ENCODE peak calls at places on chromosomes 3 and 15, in nine cellular contexts. A is kidney epithelial cell, F is adipocyte, K is IMR-90, C is uterus, W is fibroblast of pulmonary artery, Y is right atrium auricular region, T is neuronal stem cell, N is astrocyte. I is an unnamed sample.

GRCh38 chr15:70801111-70801510 is 37.8 kb upstream of the UACA start:
- DNase-seq in F (no peak), T (no peak), A (no peak), N (peak; percentile 65), K (peak; percentile 41), C (no peak), W (no peak), Y (no peak), I (no peak)

GRCh38 chr15:82662641-82663040 is 15.5 kb upstream of the CPEB1 start:
- DNase-seq in W (no peak), C (no peak), T (no peak), Y (no peak), F (no peak), K (no peak), N (no peak), A (no peak), I (no peak)

GRCh38 chr3:61682671-61683408 is 121.5 kb downstream of the PTPRG start:
- DNase-seq in K (peak; percentile 55), W (no peak), C (no peak), T (no peak), Y (no peak), A (no peak), F (peak; percentile 85), N (no peak), I (no peak)

GRCh38 chr3:147113293-147114045 is 292.9 kb downstream of the ZIC4 start:
- DNase-seq in C (no peak), A (peak; percentile 43), T (no peak), Y (no peak), N (peak; percentile 97), W (peak; percentile 62), F (peak; percentile 91), K (peak; percentile 88), I (no peak)

GRCh38 chr3:82186017-82186416 is 424.6 kb upstream of the GBE1 start:
- DNase-seq in N (no peak), C (peak; percentile 14), Y (no peak), W (no peak), A (no peak), F (no peak), K (no peak), T (no peak), I (no peak)

GRCh38 chr15:58469432-58470353 is 37.9 kb downstream of the LIPC start:
- DNase-seq in A (peak; percentile 95), C (no peak), Y (peak; percentile 78), W (peak; percentile 98), F (peak; percentile 92), K (peak; percentile 97), T (no peak), N (peak; percentile 99), I (peak; percentile 97)

GRCh38 chr3:63353383-63353782 is 75.3 kb downstream of the SYNPR start:
- DNase-seq in A (no peak), W (peak; percentile 23), N (peak; percentile 67), K (peak; percentile 52), F (peak; percentile 61), T (no peak), Y (no peak), C (no peak), I (no peak)

GRCh38 chr3:93907132-93907531 is 66.6 kb downstream of the PROS1 start:
- DNase-seq in C (no peak), A (no peak), W (no peak), K (no peak), Y (no peak), T (no peak), N (no peak), F (no peak), I (no peak)

GRCh38 chr3:14203521-14204079 is 25.0 kb downstream of the LSM3 start:
- DNase-seq in T (peak; percentile 54), A (peak; percentile 48), K (peak; percentile 87), W (peak; percentile 92), C (peak; percentile 76), F (peak; percentile 89), Y (peak; percentile 79), N (peak; percentile 63), I (no peak)

GRCh38 chr15:83604549-83604948 is 49.4 kb upstream of the ADAMTSL3 start:
- DNase-seq in K (no peak), W (no peak), A (no peak), T (no peak), F (no peak), C (no peak), N (no peak), Y (no peak), I (no peak)

GRCh38 chr3:109122690-109123089 is 4.8 kb upstream of the MORC1 start:
- DNase-seq in T (no peak), N (no peak), F (no peak), C (no peak), W (no peak), Y (no peak), A (no peak), K (no peak), I (no peak)

GRCh38 chr3:156373095-156373494 is 181.8 kb downstream of the SSR3 start:
- DNase-seq in A (no peak), N (no peak), Y (no peak), C (no peak), K (no peak), W (no peak), F (no peak), T (no peak), I (no peak)

GRCh38 chr3:40973141-40973540 is 226.2 kb upstream of the CTNNB1 start:
- DNase-seq in K (no peak), W (no peak), N (no peak), T (no peak), A (no peak), C (no peak), F (no peak), Y (no peak), I (no peak)

GRCh38 chr15:60580650-60581415 is 101.9 kb upstream of the ICE2 start:
- DNase-seq in K (no peak), F (no peak), T (no peak), A (no peak), N (no peak), Y (no peak), W (no peak), C (no peak), I (no peak)

GRCh38 chr15:98077186-98077585 is 116.7 kb downstream of the ARRDC4 start:
- DNase-seq in Y (no peak), C (peak; percentile 31), A (no peak), F (no peak), N (no peak), W (no peak), K (no peak), T (no peak), I (no peak)

GRCh38 chr3:64575211-64575844 is 112.5 kb downstream of the ADAMTS9 start:
- DNase-seq in Y (no peak), C (no peak), F (peak; percentile 25), W (peak; percentile 39), N (no peak), A (no peak), K (peak; percentile 18), T (no peak), I (no peak)

GRCh38 chr15:70852501-70853269 is 1.3 kb downstream of the LARP6 start:
- DNase-seq in N (peak; percentile 54), C (no peak), F (peak; percentile 53), T (no peak), A (no peak), K (peak; percentile 88), W (peak; percentile 28), Y (no peak), I (no peak)

GRCh38 chr3:105647047-105647446 is 221.8 kb downstream of the CBLB start:
- DNase-seq in N (peak; percentile 93), Y (no peak), F (peak; percentile 90), K (peak; percentile 96), W (peak; percentile 93), C (no peak), A (peak; percentile 94), T (no peak), I (peak; percentile 61)

GRCh38 chr15:75327005-75327404 is 8.9 kb upstream of the COMMD4 start:
- DNase-seq in F (no peak), C (no peak), K (no peak), A (no peak), W (no peak), N (no peak), Y (no peak), T (no peak), I (no peak)

GRCh38 chr15:75327491-75327890 is 8.4 kb upstream of the COMMD4 start:
- DNase-seq in T (no peak), C (no peak), Y (no peak), F (no peak), K (no peak), W (no peak), A (no peak), N (no peak), I (no peak)

GRCh38 chr15:75329571-75329970 is 6.3 kb upstream of the COMMD4 start:
- DNase-seq in Y (no peak), T (no peak), K (no peak), N (no peak), W (no peak), A (no peak), C (no peak), F (no peak), I (no peak)

GRCh38 chr15:75325922-75326321 is 9.9 kb upstream of the COMMD4 start:
- DNase-seq in T (no peak), Y (no peak), A (no peak), C (no peak), W (no peak), F (no peak), K (no peak), N (no peak), I (no peak)

GRCh38 chr15:75328493-75329314 is 7.2 kb upstream of the COMMD4 start:
- DNase-seq in T (no peak), C (no peak), K (no peak), F (no peak), N (no peak), W (no peak), A (no peak), Y (no peak), I (no peak)
- H3K4me3 ChIP-seq in T (no peak overlapping the region), C (no peak overlapping the region), K (no peak overlapping the region), F (no peak overlapping the region), N (no peak overlapping the region), W (no peak overlapping the region), A (no peak overlapping the region), Y (no peak overlapping the region), I (no peak overlapping the region)

DNA sequence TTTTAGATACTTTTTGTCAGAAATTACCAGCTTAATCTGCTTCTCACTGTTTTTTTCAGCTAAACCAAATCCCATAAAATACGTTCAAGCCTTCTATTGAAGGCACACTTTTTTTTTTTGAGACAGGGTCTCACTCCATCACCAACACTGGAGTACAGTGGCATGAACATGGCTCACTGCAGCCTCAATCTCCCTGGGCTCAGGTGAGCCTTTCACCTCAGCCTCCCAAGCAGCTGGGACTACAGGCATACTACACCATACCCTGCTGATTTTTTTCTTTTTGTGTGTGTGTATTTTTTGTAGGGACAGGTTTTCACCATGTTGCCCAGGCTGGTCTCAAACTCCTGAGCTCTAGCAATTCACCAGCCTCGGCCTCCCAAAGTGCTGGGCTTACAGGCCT is 3.7 kb downstream of the RAF1 start:
- DNase-seq in K (no peak), A (no peak), C (no peak), T (no peak), Y (no peak), F (no peak), W (no peak), N (no peak), I (no peak)
- H3K4me3 ChIP-seq in K (no peak overlapping the region), A (no peak overlapping the region), C (no peak overlapping the region), T (no peak overlapping the region), Y (no peak overlapping the region), F (peak overlapping the region; percentile 40), W (no peak overlapping the region), N (no peak overlapping the region), I (no peak overlapping the region)

GRCh38 chr3:139935866-139936817 is 1.2 kb downstream of the CLSTN2 start:
- DNase-seq in K (no peak), C (peak; percentile 37), N (no peak), A (no peak), W (no peak), T (peak; percentile 30), Y (peak; percentile 67), F (peak; percentile 68), I (no peak)
- H3K4me3 ChIP-seq in K (no peak overlapping the region), C (peak overlapping the region; percentile 76), N (peak overlapping the region; percentile 63), A (peak overlapping the region; percentile 65), W (no peak overlapping the region), T (peak overlapping the region; percentile 81), Y (peak overlapping the region; percentile 46), F (peak overlapping the region; percentile 75), I (peak overlapping the region; percentile 74)

GRCh38 chr15:78804391-78804792 is 6.9 kb downstream of the ADAMTS7 start:
- DNase-seq in C (no peak), F (no peak), A (no peak), W (no peak), T (no peak), Y (no peak), K (no peak), N (no peak), I (no peak)
- H3K4me3 ChIP-seq in C (no peak overlapping the region), F (no peak overlapping the region), A (no peak overlapping the region), W (no peak overlapping the region), T (no peak overlapping the region), Y (no peak overlapping the region), K (no peak overlapping the region), N (no peak overlapping the region), I (no peak overlapping the region)

I was measured in epithelial cell of proximal tubule.